ENCODE peak calls at places on chromosomes 3 and 15, in nine cellular contexts. P, Y, U, C, W, T, Q, A and N are unnamed samples.

GRCh38 chr3:48891606-48892005 is 7.1 kb downstream of the SLC25A20 start:
- DNase-seq in P (peak; percentile 26), Y (no peak), U (no peak), C (no peak), W (no peak), T (no peak), Q (no peak), A (no peak), N (no peak)

GRCh38 chr3:122403489-122403888 is 12.4 kb downstream of the WDR5B start:
- DNase-seq in P (peak; percentile 45), Y (no peak), U (no peak), C (no peak), W (no peak), T (no peak), Q (no peak), A (no peak), N (no peak)

GRCh38 chr3:13644341-13645082 is 95.6 kb downstream of the FBLN2 start:
- DNase-seq in P (peak; percentile 48), Y (peak; percentile 70), U (no peak), C (no peak), W (no peak), T (no peak), Q (no peak), A (no peak), N (no peak)

GRCh38 chr3:171092467-171092911 is 66.0 kb upstream of the SLC2A2 start:
- DNase-seq in P (no peak), Y (no peak), U (no peak), C (no peak), W (no peak), T (no peak), Q (no peak), A (no peak), N (no peak)

GRCh38 chr3:41920406-41920970 is 41.4 kb downstream of the ULK4 start:
- DNase-seq in P (no peak), Y (no peak), U (no peak), C (no peak), W (no peak), T (no peak), Q (no peak), A (no peak), N (no peak)

GRCh38 chr3:42659451-42660130 is 6.1 kb downstream of the ZBTB47 start:
- DNase-seq in P (no peak), Y (no peak), U (no peak), C (no peak), W (no peak), T (no peak), Q (no peak), A (no peak), N (no peak)

GRCh38 chr3:185770071-185770470 is 54.8 kb downstream of the IGF2BP2 start:
- DNase-seq in P (no peak), Y (no peak), U (no peak), C (no peak), W (no peak), T (no peak), Q (peak; percentile 16), A (no peak), N (no peak)

GRCh38 chr3:47421741-47422649 is 41.2 kb downstream of the PTPN23 start:
- DNase-seq in P (no peak), Y (no peak), U (no peak), C (no peak), W (no peak), T (no peak), Q (peak; percentile 55), A (no peak), N (no peak)

GRCh38 chr3:5115506-5116162 is 6.5 kb upstream of the ARL8B start:
- DNase-seq in P (no peak), Y (peak; percentile 7), U (no peak), C (no peak), W (no peak), T (no peak), Q (no peak), A (no peak), N (no peak)

GRCh38 chr3:188037116-188037718 is 116.7 kb upstream of the LPP start:
- DNase-seq in P (peak; percentile 62), Y (peak; percentile 14), U (peak; percentile 58), C (no peak), W (no peak), T (no peak), Q (peak; percentile 79), A (no peak), N (peak; percentile 42)

GRCh38 chr3:153215971-153216370 is 53.9 kb downstream of the RAP2B start:
- DNase-seq in P (no peak), Y (peak; percentile 19), U (no peak), C (no peak), W (no peak), T (no peak), Q (no peak), A (no peak), N (no peak)

GRCh38 chr15:88802991-88803240 is 320 bp upstream of the ACAN start:
- DNase-seq in P (no peak), Y (no peak), U (no peak), C (no peak), W (no peak), T (no peak), Q (no peak), A (no peak), N (peak; percentile 11)